ENCODE peak calls at places on chromosome X, in six cellular contexts. V is K562, Y is H1, U is GM12878, L is SK-N-SH, E is HepG2. I is an unnamed sample. For H3K4me1, the result is how much of the 10 kb centered on the place peaks cover.

GRCh38 chrX:70481871-70482270 is 37.2 kb downstream of the DLG3 start:
- DNase-seq in V (no peak), U (no peak), Y (no peak), E (no peak), L (no peak), I (no peak)

GRCh38 chrX:149830192-149830873 is 48.6 kb downstream of the MAGEA9 start:
- DNase-seq in L (no peak), U (peak), Y (peak), E (no peak), V (no peak), I (no peak)

GRCh38 chrX:123803331-123803983 is 56.4 kb upstream of the XIAP start:
- DNase-seq in E (peak), V (peak), Y (no peak), U (no peak), L (peak), I (peak)

GRCh38 chrX:39202641-39203040 is 401.4 kb downstream of the MID1IP1 start:
- DNase-seq in E (no peak), L (no peak), V (no peak), U (no peak), Y (no peak), I (no peak)

GRCh38 chrX:47179221-47179927 is 14.3 kb upstream of the UBA1 start:
- DNase-seq in L (no peak), U (no peak), E (no peak), Y (no peak), V (no peak), I (no peak)

GRCh38 chrX:5142644-5143043 is 1086.0 kb downstream of the NLGN4X start:
- DNase-seq in Y (no peak), V (no peak), L (no peak), U (no peak), E (no peak), I (no peak)

GRCh38 chrX:20015945-20016617 is 25.2 kb upstream of the BCLAF3 start:
- DNase-seq in V (no peak), E (no peak), Y (no peak), L (no peak), U (no peak), I (no peak)

GRCh38 chrX:2409796-2410195 is 91.0 kb downstream of the DHRSX start:
- DNase-seq in Y (no peak), V (no peak), E (no peak), L (no peak), U (no peak), I (no peak)

GRCh38 chrX:19188566-19188965 is 66.3 kb upstream of the ADGRG2 start:
- DNase-seq in V (no peak), Y (no peak), L (no peak), U (no peak), E (no peak), I (no peak)

GRCh38 chrX:70592091-70592490 is 147.5 kb downstream of the DLG3 start:
- DNase-seq in L (no peak), U (no peak), E (no peak), V (no peak), Y (no peak), I (peak)

GRCh38 chrX:27890611-27891010 is 82.8 kb downstream of the MAGEB10 start:
- DNase-seq in Y (no peak), E (no peak), V (no peak), L (no peak), U (no peak), I (peak)

GRCh38 chrX:85851418-85851817 is 195.9 kb downstream of the CHM start:
- DNase-seq in Y (peak), V (peak), L (peak), E (peak), U (no peak), I (peak)

GRCh38 chrX:88072339-88073030 is 554.9 kb downstream of the KLHL4 start:
- DNase-seq in E (no peak), U (no peak), L (no peak), Y (no peak), V (no peak), I (no peak)

GRCh38 chrX:133335027-133335426 is 80.3 kb downstream of the GPC4 start:
- DNase-seq in V (peak), Y (no peak), U (no peak), L (peak), E (no peak), I (peak)

GRCh38 chrX:84724576-84724975 is 222.3 kb upstream of the HDX start:
- DNase-seq in E (no peak), L (no peak), V (no peak), Y (no peak), U (no peak), I (no peak)

GRCh38 chrX:150446151-150446550 is 83.0 kb downstream of the MAMLD1 start:
- DNase-seq in E (no peak), V (no peak), L (no peak), U (no peak), Y (no peak), I (no peak)

GRCh38 chrX:79413009-79413408 is 45.9 kb upstream of the ITM2A start:
- DNase-seq in Y (no peak), E (peak), U (no peak), L (peak), V (peak), I (no peak)

GRCh38 chrX:109190542-109190941 is 291.3 kb downstream of the GUCY2F start:
- DNase-seq in L (no peak), U (no peak), E (no peak), V (no peak), Y (no peak), I (no peak)

GRCh38 chrX:24207826-24208225 is 58.3 kb downstream of the ZFX start:
- DNase-seq in L (no peak), E (no peak), V (no peak), Y (no peak), U (no peak), I (no peak)

GRCh38 chrX:82134378-82134777 is 932.5 kb downstream of the SH3BGRL start:
- DNase-seq in L (no peak), Y (no peak), U (no peak), V (no peak), E (no peak), I (no peak)

GRCh38 chrX:40076750-40077149 is 21.0 kb downstream of the BCOR start:
- DNase-seq in Y (no peak), L (no peak), E (no peak), U (no peak), V (no peak), I (no peak)

GRCh38 chrX:44343412-44343942 is at the start of gene EFHC2:
- DNase-seq in E (no peak), U (no peak), L (peak), V (peak), Y (peak), I (peak)

GRCh38 chrX:112651766-112652165 is 28.0 kb downstream of the LHFPL1 start:
- DNase-seq in V (no peak), U (no peak), Y (no peak), E (no peak), L (no peak), I (no peak)

GRCh38 chrX:30317308-30317707 is 8.1 kb upstream of the NR0B1 start:
- DNase-seq in U (no peak), L (no peak), E (no peak), Y (no peak), V (peak), I (no peak)

GRCh38 chrX:73468376-73468775 is 21.5 kb downstream of the CDX4 start:
- DNase-seq in E (no peak), L (no peak), Y (no peak), V (no peak), U (no peak), I (no peak)

GRCh38 chrX:70527610-70528009 is 83.0 kb downstream of the DLG3 start:
- DNase-seq in L (no peak), U (no peak), E (no peak), Y (no peak), V (no peak), I (no peak)

GRCh38 chrX:13374364-13374763 is 54.5 kb upstream of the ATXN3L start:
- DNase-seq in Y (no peak), E (no peak), U (no peak), L (no peak), V (no peak), I (no peak)
- TF ChIP-seq CHD2 in Y (no peak), E (no peak), U (no peak), L (no peak), V (no peak), I (no peak)

GRCh38 chrX:103309860-103310591 is 764 bp downstream of the BEX2 start:
- DNase-seq in E (no peak), V (no peak), L (peak), U (no peak), Y (no peak), I (no peak)

GRCh38 chrX:103304705-103305104 is 6.1 kb downstream of the BEX2 start:
- DNase-seq in E (no peak), L (no peak), V (no peak), Y (no peak), U (no peak), I (no peak)
- H3K4me1 ChIP-seq in E (under half), L (under half), V (under half), Y (under half), U (under half), I (under half)

GRCh38 chrX:96568088-96568487 is 116.6 kb upstream of the DIAPH2 start:
- DNase-seq in Y (no peak), U (no peak), E (no peak), V (no peak), L (no peak), I (no peak)
- H3K27ac ChIP-seq in Y (no peak), U (no peak), E (no peak), V (no peak), L (no peak), I (no peak)

GRCh38 chrX:45622042-45622423 is 421.4 kb upstream of the DIPK2B start:
- DNase-seq in Y (no peak), V (no peak), U (no peak), E (no peak), L (no peak), I (no peak)

GRCh38 chrX:45622538-45622937 is 421.9 kb upstream of the DIPK2B start:
- DNase-seq in L (no peak), E (no peak), V (no peak), Y (no peak), U (no peak), I (no peak)

GRCh38 chrX:45621356-45622041 is 420.8 kb upstream of the DIPK2B start:
- DNase-seq in L (no peak), U (no peak), Y (no peak), E (no peak), V (no peak), I (no peak)

GRCh38 chrX:45619290-45619689 is 418.6 kb upstream of the DIPK2B start:
- DNase-seq in L (no peak), Y (no peak), E (no peak), U (no peak), V (no peak), I (no peak)

GRCh38 chrX:45623266-45623665 is 422.6 kb upstream of the DIPK2B start:
- DNase-seq in L (no peak), Y (no peak), V (no peak), U (no peak), E (no peak), I (peak)
- TF ChIP-seq CHD2 in L (peak), Y (no peak), V (no peak), U (no peak), E (no peak), I (no peak)

GRCh38 chrX:42098897-42099296 is 175.5 kb upstream of the CASK start:
- DNase-seq in U (no peak), Y (no peak), V (no peak), L (peak), E (no peak), I (no peak)
- H3K4me1 ChIP-seq in U (under half), Y (under half), V (under half), L (under half), E (under half), I (under half)

GRCh38 chrX:13430136-13430827 is 110.4 kb upstream of the ATXN3L start:
- DNase-seq in V (no peak), U (no peak), Y (no peak), E (no peak), L (no peak), I (peak)

GRCh38 chrX:13432376-13432775 is 112.5 kb upstream of the ATXN3L start:
- DNase-seq in V (no peak), Y (no peak), U (no peak), E (no peak), L (no peak), I (no peak)

GRCh38 chrX:13432776-13433605 is 113.1 kb upstream of the ATXN3L start:
- DNase-seq in V (no peak), Y (no peak), L (no peak), E (no peak), U (no peak), I (no peak)

GRCh38 chrX:13427441-13428054 is 107.7 kb upstream of the ATXN3L start:
- DNase-seq in U (no peak), V (peak), Y (no peak), E (no peak), L (no peak), I (peak)

DNA sequence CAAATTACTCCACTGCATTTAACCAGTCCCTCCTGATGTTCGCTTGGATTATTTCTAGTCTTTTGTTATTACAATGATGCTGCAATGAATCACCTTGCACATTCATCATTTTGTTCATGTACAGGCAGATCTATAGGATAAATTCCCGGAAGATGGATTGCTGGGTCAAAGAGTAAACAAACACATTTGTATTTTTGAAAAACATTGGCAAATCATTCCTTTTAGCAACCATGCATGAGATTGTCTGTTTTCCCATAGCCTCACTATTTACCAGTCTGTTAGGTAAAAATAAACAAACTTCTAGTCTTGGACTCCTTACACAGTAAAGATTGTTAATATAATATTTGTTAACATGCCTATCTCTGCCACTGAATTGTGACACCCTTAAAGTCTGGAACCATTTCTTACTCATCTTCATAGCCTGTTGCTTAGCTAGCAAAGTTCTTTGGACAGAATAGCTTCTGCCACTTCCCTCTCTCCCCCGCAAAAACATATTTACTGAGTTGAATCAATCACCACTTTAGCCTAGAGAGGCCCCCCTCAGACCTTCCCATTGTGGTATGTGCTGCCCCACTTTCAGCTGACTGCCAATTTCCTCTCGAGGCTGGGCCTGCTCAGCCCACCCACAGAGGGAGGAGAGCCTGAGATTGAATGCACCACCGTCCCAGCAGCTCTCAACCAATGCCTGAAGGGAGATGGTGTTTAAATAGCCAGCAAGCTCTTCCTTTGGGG is 108.4 kb upstream of the ATXN3L start:
- DNase-seq in L (no peak), V (no peak), Y (no peak), U (no peak), E (no peak), I (peak)
- H3K27ac ChIP-seq in L (peak), V (no peak), Y (no peak), U (no peak), E (no peak), I (peak)

GRCh38 chrX:130566028-130566683 is 164.4 kb downstream of the RBMX2 start:
- DNase-seq in U (no peak), E (no peak), V (no peak), L (no peak), Y (no peak), I (no peak)
- TF ChIP-seq CHD2 in U (no peak), E (no peak), V (no peak), L (no peak), Y (no peak), I (no peak)